ENCODE peak calls at places on chromosomes 2 and 18, in seven cellular contexts. One of them, this sample, is unnamed.

GRCh38 chr2:63837036-63837594 is 4.6 kb upstream of the UGP2 start:
- DNase-seq in psoas muscle: no peak
- DNase-seq in fibroblast of pulmonary artery: no peak
- DNase-seq in fibroblast of mammary gland: no peak
- DNase-seq in upper lobe of left lung: no peak
- DNase-seq in GM10248: no peak
- DNase-seq in body of pancreas: no peak
- DNase-seq in this sample: no peak

GRCh38 chr2:200809506-200810251 is 2.0 kb upstream of the BZW1 start:
- DNase-seq in psoas muscle: no peak
- DNase-seq in fibroblast of pulmonary artery: peak; percentile 33
- DNase-seq in fibroblast of mammary gland: peak; percentile 42
- DNase-seq in upper lobe of left lung: no peak
- DNase-seq in GM10248: no peak
- DNase-seq in body of pancreas: no peak
- DNase-seq in this sample: no peak

GRCh38 chr2:235171511-235172130 is 219.8 kb downstream of the SH3BP4 start:
- DNase-seq in psoas muscle: no peak
- DNase-seq in fibroblast of pulmonary artery: peak; percentile 64
- DNase-seq in fibroblast of mammary gland: peak; percentile 95
- DNase-seq in upper lobe of left lung: no peak
- DNase-seq in GM10248: no peak
- DNase-seq in body of pancreas: no peak
- DNase-seq in this sample: no peak

GRCh38 chr18:78546281-78546680 is 433.3 kb upstream of the SALL3 start:
- DNase-seq in psoas muscle: no peak
- DNase-seq in fibroblast of pulmonary artery: no peak
- DNase-seq in fibroblast of mammary gland: no peak
- DNase-seq in upper lobe of left lung: no peak
- DNase-seq in GM10248: no peak
- DNase-seq in body of pancreas: no peak
- DNase-seq in this sample: no peak

GRCh38 chr18:36299010-36299409 is 1.5 kb downstream of the FHOD3 start:
- DNase-seq in psoas muscle: no peak
- DNase-seq in fibroblast of pulmonary artery: no peak
- DNase-seq in fibroblast of mammary gland: no peak
- DNase-seq in upper lobe of left lung: no peak
- DNase-seq in GM10248: no peak
- DNase-seq in body of pancreas: no peak
- DNase-seq in this sample: no peak

GRCh38 chr2:240624950-240625621 is at the start of gene GPR35:
- DNase-seq in psoas muscle: peak; percentile 19
- DNase-seq in fibroblast of pulmonary artery: no peak
- DNase-seq in fibroblast of mammary gland: peak; percentile 75
- DNase-seq in upper lobe of left lung: peak; percentile 65
- DNase-seq in GM10248: peak; percentile 82
- DNase-seq in body of pancreas: peak; percentile 54
- DNase-seq in this sample: peak; percentile 76

GRCh38 chr2:97748397-97748796 is 35.0 kb downstream of the ZAP70 start:
- DNase-seq in psoas muscle: no peak
- DNase-seq in fibroblast of pulmonary artery: peak; percentile 16
- DNase-seq in fibroblast of mammary gland: peak; percentile 14
- DNase-seq in upper lobe of left lung: no peak
- DNase-seq in GM10248: peak; percentile 69
- DNase-seq in body of pancreas: no peak
- DNase-seq in this sample: peak; percentile 55

GRCh38 chr2:106816974-106817373 is 69.0 kb downstream of the ST6GAL2 start:
- DNase-seq in psoas muscle: no peak
- DNase-seq in fibroblast of pulmonary artery: no peak
- DNase-seq in fibroblast of mammary gland: no peak
- DNase-seq in upper lobe of left lung: no peak
- DNase-seq in GM10248: no peak
- DNase-seq in body of pancreas: no peak
- DNase-seq in this sample: no peak

GRCh38 chr18:58635891-58636290 is 7.0 kb upstream of the ALPK2 start:
- DNase-seq in psoas muscle: no peak
- DNase-seq in fibroblast of pulmonary artery: peak; percentile 91
- DNase-seq in fibroblast of mammary gland: peak; percentile 78
- DNase-seq in upper lobe of left lung: no peak
- DNase-seq in GM10248: no peak
- DNase-seq in body of pancreas: no peak
- DNase-seq in this sample: no peak

GRCh38 chr2:205273627-205274026 is 408.7 kb upstream of the NRP2 start:
- DNase-seq in psoas muscle: no peak
- DNase-seq in fibroblast of pulmonary artery: no peak
- DNase-seq in fibroblast of mammary gland: no peak
- DNase-seq in upper lobe of left lung: no peak
- DNase-seq in GM10248: no peak
- DNase-seq in body of pancreas: no peak
- DNase-seq in this sample: no peak

GRCh38 chr2:97693476-97693875 is 19.9 kb upstream of the ZAP70 start:
- DNase-seq in psoas muscle: no peak
- DNase-seq in fibroblast of pulmonary artery: peak; percentile 29
- DNase-seq in fibroblast of mammary gland: peak; percentile 23
- DNase-seq in upper lobe of left lung: no peak
- DNase-seq in GM10248: no peak
- DNase-seq in body of pancreas: no peak
- DNase-seq in this sample: no peak

GRCh38 chr2:166653185-166653813 is 159.2 kb upstream of the SCN7A start:
- DNase-seq in psoas muscle: no peak
- DNase-seq in fibroblast of pulmonary artery: peak; percentile 72
- DNase-seq in fibroblast of mammary gland: peak; percentile 43
- DNase-seq in upper lobe of left lung: no peak
- DNase-seq in GM10248: no peak
- DNase-seq in body of pancreas: no peak
- DNase-seq in this sample: no peak

GRCh38 chr2:190879474-190880373 is 897 bp upstream of the GLS start:
- DNase-seq in psoas muscle: no peak
- DNase-seq in fibroblast of pulmonary artery: peak; percentile 58
- DNase-seq in fibroblast of mammary gland: no peak
- DNase-seq in upper lobe of left lung: no peak
- DNase-seq in GM10248: no peak
- DNase-seq in body of pancreas: no peak
- DNase-seq in this sample: no peak

GRCh38 chr2:105744091-105744908 is 412 bp upstream of the NCK2 start:
- DNase-seq in psoas muscle: peak; percentile 65
- DNase-seq in fibroblast of pulmonary artery: peak; percentile 54
- DNase-seq in fibroblast of mammary gland: no peak
- DNase-seq in upper lobe of left lung: peak; percentile 68
- DNase-seq in GM10248: peak; percentile 91
- DNase-seq in body of pancreas: peak; percentile 60
- DNase-seq in this sample: peak; percentile 65

GRCh38 chr2:192960945-192961344 is 766.2 kb upstream of the TMEFF2 start:
- DNase-seq in psoas muscle: no peak
- DNase-seq in fibroblast of pulmonary artery: no peak
- DNase-seq in fibroblast of mammary gland: peak; percentile 6
- DNase-seq in upper lobe of left lung: no peak
- DNase-seq in GM10248: no peak
- DNase-seq in body of pancreas: no peak
- DNase-seq in this sample: no peak

GRCh38 chr2:31433541-31433940 is 19.0 kb upstream of the XDH start:
- DNase-seq in psoas muscle: no peak
- DNase-seq in fibroblast of pulmonary artery: no peak
- DNase-seq in fibroblast of mammary gland: no peak
- DNase-seq in upper lobe of left lung: no peak
- DNase-seq in GM10248: no peak
- DNase-seq in body of pancreas: no peak
- DNase-seq in this sample: no peak

GRCh38 chr2:212145111-212145510 is 393.5 kb downstream of the ERBB4 start:
- DNase-seq in psoas muscle: no peak
- DNase-seq in fibroblast of pulmonary artery: peak; percentile 50
- DNase-seq in fibroblast of mammary gland: peak; percentile 55
- DNase-seq in upper lobe of left lung: no peak
- DNase-seq in GM10248: no peak
- DNase-seq in body of pancreas: no peak
- DNase-seq in this sample: no peak

GRCh38 chr2:212142616-212143015 is 396.0 kb downstream of the ERBB4 start:
- DNase-seq in psoas muscle: no peak
- DNase-seq in fibroblast of pulmonary artery: no peak
- DNase-seq in fibroblast of mammary gland: no peak
- DNase-seq in upper lobe of left lung: no peak
- DNase-seq in GM10248: no peak
- DNase-seq in body of pancreas: no peak
- DNase-seq in this sample: no peak

GRCh38 chr2:212153923-212154322 is 384.7 kb downstream of the ERBB4 start:
- DNase-seq in psoas muscle: no peak
- DNase-seq in fibroblast of pulmonary artery: no peak
- DNase-seq in fibroblast of mammary gland: no peak
- DNase-seq in upper lobe of left lung: no peak
- DNase-seq in GM10248: no peak
- DNase-seq in body of pancreas: no peak
- DNase-seq in this sample: no peak

GRCh38 chr2:212147921-212148513 is 390.6 kb downstream of the ERBB4 start:
- DNase-seq in psoas muscle: no peak
- DNase-seq in fibroblast of pulmonary artery: peak; percentile 35
- DNase-seq in fibroblast of mammary gland: peak; percentile 21
- DNase-seq in upper lobe of left lung: no peak
- DNase-seq in GM10248: no peak
- DNase-seq in body of pancreas: no peak
- DNase-seq in this sample: no peak
- TF ChIP-seq CTCF in psoas muscle: peak; percentile 38
- TF ChIP-seq CTCF in fibroblast of pulmonary artery: peak; percentile 49
- TF ChIP-seq CTCF in fibroblast of mammary gland: peak; percentile 43
- TF ChIP-seq CTCF in upper lobe of left lung: no peak
- TF ChIP-seq CTCF in GM10248: no peak
- TF ChIP-seq CTCF in body of pancreas: peak; percentile 46
- TF ChIP-seq CTCF in this sample: no peak

DNA sequence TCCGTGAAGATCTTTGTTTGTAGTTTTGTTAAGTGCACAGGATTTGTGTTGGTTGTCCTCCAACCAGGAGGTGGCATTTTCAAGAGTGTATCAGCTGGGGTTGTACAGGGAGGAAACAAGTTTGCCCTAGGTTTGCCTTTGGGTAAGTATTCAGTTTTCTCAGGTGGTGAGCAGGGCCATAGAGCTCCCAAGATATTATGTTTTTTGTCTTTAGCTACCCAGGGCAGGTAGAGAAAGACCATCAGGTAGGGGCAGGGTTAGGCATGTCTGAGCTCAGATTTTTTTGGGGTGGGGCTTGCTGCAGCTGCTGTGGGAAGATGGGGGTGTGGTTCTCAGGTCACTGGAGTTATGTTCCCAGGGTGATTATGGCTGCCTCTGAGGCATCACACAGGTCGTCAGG is 191.6 kb downstream of the DCDC2C start:
- DNase-seq in psoas muscle: no peak
- DNase-seq in fibroblast of pulmonary artery: no peak
- DNase-seq in fibroblast of mammary gland: no peak
- DNase-seq in upper lobe of left lung: no peak
- DNase-seq in GM10248: no peak
- DNase-seq in body of pancreas: no peak
- DNase-seq in this sample: no peak
- TF ChIP-seq CTCF in psoas muscle: no peak
- TF ChIP-seq CTCF in fibroblast of pulmonary artery: no peak
- TF ChIP-seq CTCF in fibroblast of mammary gland: no peak
- TF ChIP-seq CTCF in upper lobe of left lung: no peak
- TF ChIP-seq CTCF in GM10248: no peak
- TF ChIP-seq CTCF in body of pancreas: no peak
- TF ChIP-seq CTCF in this sample: no peak

GRCh38 chr2:55883339-55883738 is 40.2 kb downstream of the EFEMP1 start:
- DNase-seq in psoas muscle: peak; percentile 32
- DNase-seq in fibroblast of pulmonary artery: peak; percentile 86
- DNase-seq in fibroblast of mammary gland: peak; percentile 58
- DNase-seq in upper lobe of left lung: no peak
- DNase-seq in GM10248: no peak
- DNase-seq in body of pancreas: no peak
- DNase-seq in this sample: no peak

GRCh38 chr2:55883829-55884228 is 39.8 kb downstream of the EFEMP1 start:
- DNase-seq in psoas muscle: no peak
- DNase-seq in fibroblast of pulmonary artery: no peak
- DNase-seq in fibroblast of mammary gland: no peak
- DNase-seq in upper lobe of left lung: no peak
- DNase-seq in GM10248: no peak
- DNase-seq in body of pancreas: no peak
- DNase-seq in this sample: no peak

GRCh38 chr2:55887351-55887750 is 36.2 kb downstream of the EFEMP1 start:
- DNase-seq in psoas muscle: no peak
- DNase-seq in fibroblast of pulmonary artery: peak; percentile 64
- DNase-seq in fibroblast of mammary gland: peak; percentile 50
- DNase-seq in upper lobe of left lung: no peak
- DNase-seq in GM10248: no peak
- DNase-seq in body of pancreas: no peak
- DNase-seq in this sample: no peak

GRCh38 chr2:55885944-55886281 is 37.7 kb downstream of the EFEMP1 start:
- DNase-seq in psoas muscle: no peak
- DNase-seq in fibroblast of pulmonary artery: no peak
- DNase-seq in fibroblast of mammary gland: no peak
- DNase-seq in upper lobe of left lung: no peak
- DNase-seq in GM10248: no peak
- DNase-seq in body of pancreas: no peak
- DNase-seq in this sample: no peak

GRCh38 chr2:55885129-55885943 is 38.2 kb downstream of the EFEMP1 start:
- DNase-seq in psoas muscle: no peak
- DNase-seq in fibroblast of pulmonary artery: peak; percentile 98
- DNase-seq in fibroblast of mammary gland: peak; percentile 96
- DNase-seq in upper lobe of left lung: no peak
- DNase-seq in GM10248: no peak
- DNase-seq in body of pancreas: peak; percentile 43
- DNase-seq in this sample: no peak
- TF ChIP-seq CTCF in psoas muscle: no peak
- TF ChIP-seq CTCF in fibroblast of pulmonary artery: peak; percentile 4
- TF ChIP-seq CTCF in fibroblast of mammary gland: no peak
- TF ChIP-seq CTCF in upper lobe of left lung: no peak
- TF ChIP-seq CTCF in GM10248: no peak
- TF ChIP-seq CTCF in body of pancreas: no peak
- TF ChIP-seq CTCF in this sample: no peak

DNA sequence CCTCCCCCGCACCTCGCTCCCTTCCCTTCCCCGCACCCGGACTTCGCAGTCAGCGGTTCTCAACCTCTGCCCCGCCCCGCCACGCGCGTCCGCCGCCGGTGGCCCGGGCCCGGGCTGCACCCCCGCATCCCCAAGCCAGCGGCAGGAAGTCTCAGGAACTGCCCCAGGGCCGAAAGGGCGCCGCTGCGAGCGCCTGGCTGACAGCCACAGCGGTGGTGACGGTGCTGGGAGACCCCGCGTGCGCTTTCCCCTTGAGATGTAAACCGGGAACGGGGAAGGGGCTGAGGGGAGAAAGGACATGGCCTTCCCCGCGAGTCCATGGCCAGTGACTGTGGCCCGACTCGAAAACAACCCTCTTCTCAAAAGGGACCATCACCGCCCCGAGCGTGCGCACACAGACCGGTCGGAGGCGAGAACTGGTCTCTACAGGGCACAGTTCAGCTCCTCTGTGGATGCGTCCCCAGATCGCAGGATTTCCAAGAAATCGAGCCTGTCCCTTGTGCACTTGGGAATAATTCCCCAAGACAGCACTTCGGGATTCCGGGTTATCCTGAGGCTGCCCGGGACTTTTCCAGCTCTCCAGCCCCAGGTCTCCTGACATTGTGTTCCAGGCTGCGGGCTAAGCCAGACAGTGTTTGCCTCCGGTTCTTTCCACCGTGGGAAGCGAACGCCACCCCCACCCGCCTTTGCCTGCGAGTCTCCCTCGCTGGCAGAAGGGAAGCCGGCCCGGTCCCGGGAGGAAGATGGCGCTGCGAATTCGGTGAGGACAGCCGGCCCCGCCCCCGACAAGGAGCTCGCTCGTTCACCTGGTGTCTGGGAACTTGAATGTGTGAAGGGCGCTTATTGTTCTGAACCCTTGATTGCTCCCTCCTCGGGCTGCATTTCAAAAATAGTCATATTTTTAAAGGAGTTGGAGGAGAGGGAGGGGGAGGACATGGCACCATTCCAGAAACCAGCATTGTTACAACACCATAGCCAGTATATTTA is 2.7 kb downstream of the LRATD1 start:
- DNase-seq in psoas muscle: peak; percentile 62
- DNase-seq in fibroblast of pulmonary artery: peak; percentile 52
- DNase-seq in fibroblast of mammary gland: peak; percentile 67
- DNase-seq in upper lobe of left lung: peak; percentile 72
- DNase-seq in GM10248: peak; percentile 30
- DNase-seq in body of pancreas: peak; percentile 87
- DNase-seq in this sample: no peak
- TF ChIP-seq CTCF in psoas muscle: no peak
- TF ChIP-seq CTCF in fibroblast of pulmonary artery: no peak
- TF ChIP-seq CTCF in fibroblast of mammary gland: no peak
- TF ChIP-seq CTCF in upper lobe of left lung: peak; percentile 10
- TF ChIP-seq CTCF in GM10248: no peak
- TF ChIP-seq CTCF in body of pancreas: peak; percentile 8
- TF ChIP-seq CTCF in this sample: no peak

This sample was measured in natural killer cell.